ENCODE peak calls at places on chromosomes 16 and 17, in six cellular contexts. V is lung, F is colonic mucosa, B is transverse colon, I is H9, D is IMR-90. E is an unnamed sample. For H3K4me1, the result is how much of the 10 kb centered on the place peaks cover.

GRCh38 chr17:19753049-19753444 is 4.9 kb upstream of the ALDH3A1 start:
- DNase-seq in I (peak), B (peak), D (peak), V (peak), F (peak), E (no peak)

GRCh38 chr17:32100971-32101631 is 41.2 kb upstream of the RHOT1 start:
- DNase-seq in I (no peak), F (peak), B (peak), V (no peak), D (no peak), E (no peak)

GRCh38 chr17:3556905-3557767 is 476 bp downstream of the TRPV3 start:
- DNase-seq in F (no peak), D (no peak), V (no peak), B (no peak), I (peak), E (no peak)

GRCh38 chr16:75810998-75811634 is 84.8 kb upstream of the CPHXL start:
- DNase-seq in B (no peak), F (no peak), I (no peak), D (no peak), V (no peak), E (no peak)

GRCh38 chr17:64081802-64082799 is 47.8 kb downstream of the ERN1 start:
- DNase-seq in D (peak), I (no peak), V (no peak), B (peak), F (peak), E (no peak)

GRCh38 chr16:89709166-89709565 is 7.7 kb upstream of the SPATA2L start:
- DNase-seq in V (no peak), F (no peak), B (no peak), I (no peak), D (no peak), E (no peak)

GRCh38 chr16:31118223-31119155 is 1.0 kb downstream of the KAT8 start:
- DNase-seq in D (peak), V (no peak), I (no peak), F (no peak), B (no peak), E (no peak)

GRCh38 chr16:66959645-66960177 is 1.4 kb upstream of the CES3 start:
- DNase-seq in D (no peak), F (peak), I (no peak), V (no peak), B (no peak), E (no peak)

GRCh38 chr17:76492250-76492988 is 8.8 kb downstream of the RHBDF2 start:
- DNase-seq in B (peak), I (no peak), V (no peak), F (peak), D (no peak), E (no peak)

GRCh38 chr16:79662122-79662521 is 61.6 kb upstream of the MAF start:
- DNase-seq in D (no peak), B (no peak), V (no peak), I (no peak), F (no peak), E (no peak)

GRCh38 chr16:66326995-66327513 is 39.4 kb upstream of the CDH5 start:
- DNase-seq in I (no peak), F (peak), V (no peak), D (no peak), B (peak), E (no peak)

GRCh38 chr17:78127888-78128615 is 503 bp downstream of the TMC6 start:
- DNase-seq in D (no peak), I (no peak), F (peak), V (no peak), B (peak), E (no peak)

GRCh38 chr17:83050651-83051422 is 28.6 kb upstream of the METRNL start:
- DNase-seq in I (peak), V (no peak), B (peak), F (peak), D (no peak), E (peak)

GRCh38 chr17:28900986-28901726 is 1.7 kb downstream of the DHRS13 start:
- DNase-seq in F (no peak), B (no peak), I (peak), D (no peak), V (no peak), E (no peak)

GRCh38 chr16:86088287-86088686 is 189.3 kb downstream of the IRF8 start:
- DNase-seq in I (no peak), D (peak), B (no peak), V (no peak), F (no peak), E (no peak)

GRCh38 chr17:57943645-57944044 is 11.6 kb downstream of the CUEDC1 start:
- DNase-seq in V (no peak), B (no peak), I (no peak), D (no peak), F (no peak), E (no peak)
- H3K4me1 ChIP-seq in V (under half), B (half or more), I (under half), D (under half), F (under half), E (under half)

GRCh38 chr16:73215482-73216377 is 167.8 kb upstream of the ZFHX3 start:
- DNase-seq in I (no peak), V (no peak), B (no peak), F (no peak), D (peak), E (no peak)
- H3K4me1 ChIP-seq in I (under half), V (under half), B (under half), F (under half), D (under half), E (under half)

GRCh38 chr16:1715220-1715619 is 9.2 kb downstream of the MAPK8IP3 start:
- DNase-seq in V (no peak), I (no peak), B (no peak), F (no peak), D (no peak), E (no peak)
- H3K4me1 ChIP-seq in V (under half), I (under half), B (under half), F (under half), D (under half), E (under half)

GRCh38 chr17:46136820-46137219 is 56.4 kb downstream of the KANSL1 start:
- DNase-seq in V (no peak), F (no peak), I (no peak), B (no peak), D (no peak), E (no peak)
- H3K4me1 ChIP-seq in V (under half), F (under half), I (under half), B (under half), D (under half), E (under half)

GRCh38 chr16:73042807-73043206 is 5.1 kb downstream of the ZFHX3 start:
- DNase-seq in I (no peak), V (no peak), D (no peak), F (no peak), B (no peak), E (no peak)
- H3K4me1 ChIP-seq in I (under half), V (under half), D (under half), F (under half), B (half or more), E (under half)

DNA sequence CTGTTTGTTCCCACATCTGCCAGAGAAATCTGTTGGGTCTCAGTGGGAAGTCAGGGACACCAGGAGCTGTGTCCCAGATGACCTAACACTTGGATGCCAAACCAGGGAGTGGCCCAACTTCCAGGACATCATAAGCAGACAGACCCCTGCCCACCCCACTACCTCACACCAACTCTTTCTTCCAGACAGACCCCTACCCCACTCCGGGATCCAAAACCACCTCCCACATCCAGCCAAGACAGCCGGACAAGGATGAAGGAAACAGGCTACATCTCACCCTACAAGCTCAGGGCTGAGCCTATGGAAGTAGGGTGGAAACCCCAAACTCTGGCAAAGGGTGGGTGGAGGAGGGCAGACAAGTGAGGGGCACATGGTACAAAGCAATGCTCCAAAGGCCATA is 3.6 kb downstream of the HDAC5 start:
- DNase-seq in B (no peak), D (no peak), F (no peak), V (no peak), I (no peak), E (no peak)
- H3K4me1 ChIP-seq in B (under half), D (under half), F (under half), V (under half), I (under half), E (half or more)

GRCh38 chr16:48999034-48999433 is 282.6 kb downstream of the CBLN1 start:
- DNase-seq in V (no peak), D (no peak), F (no peak), B (no peak), I (no peak), E (no peak)
- H3K4me1 ChIP-seq in V (under half), D (under half), F (under half), B (under half), I (under half), E (under half)

E was measured in testis.